ENCODE peak calls at places on chromosomes 13 and 19, in eight cellular contexts. B, P, C, S, U, Y, D and L are unnamed samples.

GRCh38 chr13:25981060-25981459 is 70.8 kb downstream of the SHISA2 start:
- DNase-seq in B (no peak), P (no peak), C (no peak), S (no peak), U (no peak), Y (no peak), D (no peak), L (no peak)

GRCh38 chr19:12187625-12188024 is 24.7 kb downstream of the ZNF136 start:
- DNase-seq in B (no peak), P (no peak), C (no peak), S (no peak), U (no peak), Y (no peak), D (no peak), L (peak)

GRCh38 chr19:17090501-17091074 is 15.0 kb downstream of the MYO9B start:
- DNase-seq in B (no peak), P (no peak), C (no peak), S (no peak), U (peak), Y (peak), D (no peak), L (no peak)

GRCh38 chr19:54451331-54451871 is 2.4 kb downstream of the LENG8 start:
- DNase-seq in B (peak), P (no peak), C (no peak), S (no peak), U (peak), Y (peak), D (no peak), L (no peak)

GRCh38 chr19:6047741-6048231 is 62.5 kb downstream of the RFX2 start:
- DNase-seq in B (no peak), P (peak), C (no peak), S (peak), U (peak), Y (peak), D (no peak), L (peak)

GRCh38 chr13:25116044-25116443 is 20.1 kb downstream of the PABPC3 start:
- DNase-seq in B (no peak), P (no peak), C (no peak), S (no peak), U (no peak), Y (no peak), D (no peak), L (no peak)

GRCh38 chr13:113018676-113019465 is 49.9 kb downstream of the MCF2L start:
- DNase-seq in B (no peak), P (no peak), C (no peak), S (no peak), U (no peak), Y (no peak), D (no peak), L (no peak)

GRCh38 chr13:76890036-76890435 is 3.8 kb upstream of the KCTD12 start:
- DNase-seq in B (no peak), P (no peak), C (no peak), S (no peak), U (peak), Y (peak), D (no peak), L (no peak)

GRCh38 chr13:27283906-27284523 is 13.4 kb downstream of the RASL11A start:
- DNase-seq in B (peak), P (no peak), C (no peak), S (no peak), U (no peak), Y (no peak), D (no peak), L (peak)

GRCh38 chr19:1324249-1324791 is 38.6 kb downstream of the EFNA2 start:
- DNase-seq in B (no peak), P (no peak), C (no peak), S (no peak), U (no peak), Y (no peak), D (no peak), L (no peak)

GRCh38 chr19:38394488-38394887 is 6.0 kb downstream of the SPRED3 start:
- DNase-seq in B (no peak), P (no peak), C (no peak), S (no peak), U (no peak), Y (peak), D (peak), L (no peak)